ENCODE peak calls at places on chromosome 10, in six cellular contexts. R is CD8-positive, alpha-beta memory T cell; L is A549; S is EL; N is ACHN; C is stimulated activated CD8-positive, alpha-beta memory T cell treated with anti-CD3 and anti-CD28 coated beads, Interleukin-12 subunit alpha, Interleukin-12 subunit beta, amount 100 ng/mL, for 1 hour. X is an unnamed sample.

GRCh38 chr10:77925795-77926565 is 575 bp downstream of the DLG5 start:
- DNase-seq in L (peak), C (no peak), S (peak), N (peak), R (no peak), X (peak)

GRCh38 chr10:131843089-131843595 is 57.7 kb upstream of the PPP2R2D start:
- DNase-seq in L (no peak), N (no peak), S (no peak), C (no peak), R (no peak), X (no peak)

GRCh38 chr10:48480397-48481374 is 124.2 kb downstream of the ARHGAP22 start:
- DNase-seq in S (no peak), L (no peak), C (no peak), N (no peak), R (no peak), X (no peak)

GRCh38 chr10:22665329-22665728 is 49.0 kb downstream of the PIP4K2A start:
- DNase-seq in S (no peak), R (no peak), N (no peak), L (no peak), C (no peak), X (no peak)

GRCh38 chr10:72834183-72834825 is 59.2 kb upstream of the OIT3 start:
- DNase-seq in N (peak), S (peak), L (peak), R (peak), C (peak), X (peak)

GRCh38 chr10:62462456-62462855 is 88.3 kb downstream of the ZNF365 start:
- DNase-seq in N (no peak), S (no peak), R (no peak), L (no peak), C (no peak), X (no peak)

GRCh38 chr10:102408728-102409603 is 9.6 kb downstream of the PSD start:
- DNase-seq in S (no peak), R (peak), N (peak), L (no peak), C (peak), X (peak)

GRCh38 chr10:125235093-125236069 is 75.0 kb upstream of the CTBP2 start:
- DNase-seq in N (no peak), S (no peak), C (no peak), L (no peak), R (no peak), X (no peak)

GRCh38 chr10:124641282-124642075 is 102.7 kb downstream of the FAM53B start:
- DNase-seq in S (peak), N (no peak), R (peak), C (peak), L (no peak), X (no peak)

GRCh38 chr10:131424836-131425506 is 113.5 kb upstream of the TCERG1L start:
- DNase-seq in R (no peak), L (no peak), C (no peak), S (no peak), N (no peak), X (no peak)